ENCODE peak calls at places on chromosomes 2 and 18, in seven cellular contexts. Y is keratinocyte, C is neuronal stem cell, I is esophagus muscularis mucosa, L is lung, Z is upper lobe of left lung, W is neural progenitor cell. D is an unnamed sample.

GRCh38 chr2:154425999-154426398 is 272.5 kb upstream of the KCNJ3 start:
- DNase-seq in Y (no peak), C (no peak), I (no peak), L (no peak), Z (no peak), W (no peak), D (no peak)

GRCh38 chr2:85772019-85772745 is 18.4 kb downstream of the ATOH8 start:
- DNase-seq in Y (peak), C (peak), I (peak), L (peak), Z (peak), W (peak), D (peak)

GRCh38 chr18:10131036-10131774 is 217.4 kb downstream of the VAPA start:
- DNase-seq in Y (no peak), C (no peak), I (no peak), L (no peak), Z (no peak), W (peak), D (no peak)

GRCh38 chr2:33497177-33497787 is 20.8 kb downstream of the RASGRP3 start:
- DNase-seq in Y (no peak), C (no peak), I (no peak), L (no peak), Z (no peak), W (no peak), D (no peak)

GRCh38 chr18:48657446-48658120 is 118.8 kb downstream of the CTIF start:
- DNase-seq in Y (no peak), C (no peak), I (no peak), L (no peak), Z (no peak), W (peak), D (peak)

GRCh38 chr18:68555935-68556334 is 159.0 kb downstream of the TMX3 start:
- DNase-seq in Y (peak), C (no peak), I (no peak), L (no peak), Z (no peak), W (no peak), D (no peak)

GRCh38 chr2:174662459-174662858 is 64.9 kb upstream of the WIPF1 start:
- DNase-seq in Y (no peak), C (no peak), I (no peak), L (no peak), Z (no peak), W (no peak), D (no peak)

GRCh38 chr2:204468689-204469429 is 76.4 kb upstream of the PARD3B start:
- DNase-seq in Y (no peak), C (no peak), I (no peak), L (no peak), Z (no peak), W (no peak), D (no peak)

GRCh38 chr2:173886613-173887012 is 78.6 kb downstream of the SP3 start:
- DNase-seq in Y (no peak), C (no peak), I (no peak), L (no peak), Z (no peak), W (no peak), D (no peak)

GRCh38 chr2:117551858-117552257 is 262.6 kb upstream of the DDX18 start:
- DNase-seq in Y (no peak), C (no peak), I (no peak), L (no peak), Z (no peak), W (no peak), D (no peak)

DNA sequence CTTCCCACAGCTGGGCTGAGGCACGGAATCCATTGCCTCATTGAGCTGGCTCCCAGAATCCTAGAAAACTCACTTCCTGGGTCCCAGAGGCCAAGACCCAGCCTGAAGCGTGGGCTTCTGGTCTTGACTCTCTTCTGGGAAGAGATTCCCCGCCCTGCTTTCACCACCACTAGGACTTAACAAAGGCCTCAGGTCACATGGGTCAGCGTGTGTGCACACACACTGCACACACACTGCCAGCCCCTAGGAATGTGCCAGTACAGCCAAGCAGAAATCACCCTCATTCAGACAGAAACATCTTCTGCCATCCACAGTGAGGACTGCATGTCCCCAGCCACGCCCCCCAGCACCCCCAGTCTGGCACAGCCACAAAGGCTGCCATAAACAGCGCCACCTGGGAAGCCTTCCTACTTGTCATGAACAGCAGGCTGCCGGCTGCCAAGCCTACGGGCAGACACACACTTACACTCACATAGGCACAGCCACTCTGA is 165.7 kb downstream of the TNS1 start:
- DNase-seq in Y (no peak), C (no peak), I (peak), L (peak), Z (peak), W (peak), D (no peak)
- H3K27ac ChIP-seq in Y (no peak), C (peak), I (peak), L (peak), Z (peak), W (no peak), D (peak)

DNA sequence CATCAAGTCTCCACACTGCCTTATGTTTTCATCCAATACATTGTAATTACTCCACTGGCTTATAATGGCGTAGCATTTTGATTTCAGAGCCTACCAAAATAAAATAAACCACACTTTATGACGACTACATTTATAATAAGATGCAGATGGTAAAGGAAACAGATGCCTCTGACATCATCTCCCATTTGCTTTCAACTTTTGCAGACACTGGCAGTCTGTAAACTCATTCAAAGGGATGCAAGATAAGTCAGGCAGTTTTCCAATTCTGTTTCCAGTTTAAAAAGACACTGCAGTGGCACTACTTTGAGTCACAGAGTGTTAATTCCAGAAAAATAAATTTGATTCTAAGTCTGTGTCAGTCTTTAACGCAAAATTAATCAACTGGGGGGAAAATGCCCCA is 6.8 kb downstream of the DSEL start:
- DNase-seq in Y (no peak), C (no peak), I (no peak), L (no peak), Z (no peak), W (no peak), D (no peak)
- H3K27ac ChIP-seq in Y (no peak), C (no peak), I (no peak), L (no peak), Z (no peak), W (no peak), D (peak)

DNA sequence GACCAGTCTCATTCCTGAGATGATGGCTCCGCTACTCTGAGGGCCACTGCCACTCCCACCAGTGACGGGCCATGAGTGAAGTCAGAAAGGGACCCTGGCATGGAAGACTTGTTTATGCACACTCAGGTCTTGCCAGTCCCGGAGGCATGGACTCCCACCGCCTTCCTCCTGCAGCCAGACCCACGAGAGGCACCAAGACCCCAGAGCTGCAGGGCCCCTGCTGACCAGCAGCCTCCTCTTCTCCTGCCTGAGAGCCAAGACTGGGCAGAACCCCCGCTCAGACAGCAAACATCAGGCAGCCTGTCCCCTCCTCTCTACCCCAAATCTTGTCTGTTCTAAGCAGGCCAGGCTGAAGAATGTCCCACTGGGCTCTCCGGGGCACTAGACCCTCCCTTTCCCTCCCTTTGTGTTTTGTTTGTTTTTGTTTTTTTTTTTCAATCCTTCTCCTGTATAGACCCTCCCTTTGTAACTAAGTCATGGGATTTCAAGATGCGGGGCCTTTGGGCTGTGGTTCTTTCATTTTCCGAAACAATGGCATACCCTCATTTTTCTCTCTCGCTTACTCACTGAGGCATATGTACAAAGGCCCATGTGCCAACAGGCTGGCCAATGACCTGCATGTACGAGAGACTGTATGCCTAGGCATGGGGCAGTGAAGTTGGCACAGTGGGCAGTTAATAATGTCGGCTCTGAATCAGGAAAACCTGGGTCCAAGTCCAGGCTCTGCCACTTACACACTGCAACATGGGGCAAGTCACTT is 24.3 kb upstream of the MAPRE3 start:
- DNase-seq in Y (no peak), C (no peak), I (no peak), L (no peak), Z (no peak), W (peak), D (no peak)
- H3K27ac ChIP-seq in Y (no peak), C (no peak), I (no peak), L (no peak), Z (no peak), W (peak), D (peak)

GRCh38 chr18:13443546-13443945 is 225.0 kb downstream of the LDLRAD4 start:
- DNase-seq in Y (no peak), C (no peak), I (no peak), L (no peak), Z (no peak), W (no peak), D (no peak)
- H3K27ac ChIP-seq in Y (no peak), C (no peak), I (no peak), L (no peak), Z (no peak), W (no peak), D (no peak)

GRCh38 chr2:222305510-222306392 is 7.0 kb upstream of the PAX3 start:
- DNase-seq in Y (no peak), C (no peak), I (peak), L (no peak), Z (peak), W (peak), D (no peak)

GRCh38 chr2:222303045-222303827 is 4.4 kb upstream of the PAX3 start:
- DNase-seq in Y (no peak), C (no peak), I (peak), L (no peak), Z (no peak), W (peak), D (no peak)

GRCh38 chr2:222304737-222305509 is 6.1 kb upstream of the PAX3 start:
- DNase-seq in Y (no peak), C (no peak), I (peak), L (no peak), Z (peak), W (peak), D (no peak)

GRCh38 chr2:222302178-222303018 is 3.6 kb upstream of the PAX3 start:
- DNase-seq in Y (no peak), C (no peak), I (peak), L (no peak), Z (peak), W (peak), D (no peak)

GRCh38 chr2:222303828-222304736 is 5.3 kb upstream of the PAX3 start:
- DNase-seq in Y (no peak), C (no peak), I (peak), L (no peak), Z (peak), W (peak), D (no peak)
- H3K27ac ChIP-seq in Y (no peak), C (no peak), I (no peak), L (no peak), Z (no peak), W (no peak), D (no peak)

DNA sequence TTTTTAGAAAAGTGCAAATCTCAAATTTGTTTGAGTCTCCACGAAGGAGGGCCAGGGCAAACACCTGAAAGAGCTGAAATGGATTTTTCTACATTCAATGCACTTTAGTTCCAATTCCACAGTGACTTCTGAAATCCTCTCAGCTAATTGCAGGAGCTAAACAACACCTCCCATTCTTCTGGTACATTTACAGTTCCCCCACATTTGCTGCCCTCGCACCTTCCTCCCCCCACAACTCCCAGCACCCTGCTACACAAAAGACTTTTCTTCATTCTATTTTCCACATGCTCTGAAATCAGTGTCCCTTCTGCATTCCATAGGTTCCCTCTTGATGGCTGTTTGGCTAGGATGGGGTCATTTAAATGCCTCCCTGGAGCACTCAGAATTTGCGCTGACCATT is 5.9 kb upstream of the NPAS2 start:
- DNase-seq in Y (no peak), C (no peak), I (no peak), L (no peak), Z (no peak), W (no peak), D (no peak)
- H3K27ac ChIP-seq in Y (no peak), C (no peak), I (peak), L (peak), Z (no peak), W (no peak), D (peak)

GRCh38 chr18:36327352-36328316 is 30.1 kb downstream of the FHOD3 start:
- DNase-seq in Y (no peak), C (no peak), I (peak), L (no peak), Z (no peak), W (no peak), D (no peak)

GRCh38 chr18:36326771-36327170 is 29.3 kb downstream of the FHOD3 start:
- DNase-seq in Y (no peak), C (no peak), I (no peak), L (no peak), Z (no peak), W (no peak), D (no peak)

GRCh38 chr18:36329684-36330434 is 32.3 kb downstream of the FHOD3 start:
- DNase-seq in Y (no peak), C (no peak), I (peak), L (no peak), Z (no peak), W (no peak), D (no peak)

GRCh38 chr18:36328916-36329315 is 31.4 kb downstream of the FHOD3 start:
- DNase-seq in Y (no peak), C (no peak), I (peak), L (peak), Z (no peak), W (no peak), D (no peak)

GRCh38 chr18:36328385-36328858 is 30.9 kb downstream of the FHOD3 start:
- DNase-seq in Y (no peak), C (no peak), I (peak), L (peak), Z (no peak), W (no peak), D (no peak)
- H3K27ac ChIP-seq in Y (no peak), C (no peak), I (no peak), L (peak), Z (no peak), W (no peak), D (no peak)

GRCh38 chr2:158125756-158126498 is 24.3 kb downstream of the UPP2 start:
- DNase-seq in Y (no peak), C (no peak), I (no peak), L (no peak), Z (no peak), W (no peak), D (no peak)

GRCh38 chr2:158124896-158125295 is 23.2 kb downstream of the UPP2 start:
- DNase-seq in Y (no peak), C (no peak), I (no peak), L (no peak), Z (no peak), W (no peak), D (no peak)

GRCh38 chr2:158121252-158121651 is 19.6 kb downstream of the UPP2 start:
- DNase-seq in Y (no peak), C (no peak), I (no peak), L (no peak), Z (no peak), W (no peak), D (no peak)

GRCh38 chr2:158120102-158120501 is 18.4 kb downstream of the UPP2 start:
- DNase-seq in Y (no peak), C (no peak), I (no peak), L (no peak), Z (no peak), W (no peak), D (no peak)

DNA sequence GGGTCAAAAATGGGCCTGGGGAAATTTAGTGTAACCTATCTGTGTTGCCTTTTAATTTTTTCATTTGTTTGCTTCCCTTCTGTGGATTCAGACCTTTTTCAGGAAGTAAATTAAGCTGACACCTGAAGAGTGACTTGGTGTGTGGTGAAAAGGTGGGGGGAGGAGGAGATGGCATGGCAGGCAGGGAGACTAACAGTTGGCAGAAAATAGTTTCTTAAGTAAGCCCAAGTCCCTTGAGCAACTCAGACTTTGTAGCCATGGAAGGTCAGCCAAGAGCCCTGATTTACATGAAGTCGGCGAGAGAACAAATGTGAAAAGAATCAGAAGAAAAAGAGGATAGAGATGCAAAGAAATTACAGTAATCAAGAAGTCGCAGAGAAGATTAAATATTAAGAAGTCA is 19.0 kb downstream of the UPP2 start:
- DNase-seq in Y (no peak), C (no peak), I (no peak), L (no peak), Z (no peak), W (no peak), D (no peak)
- H3K27ac ChIP-seq in Y (no peak), C (no peak), I (no peak), L (no peak), Z (no peak), W (no peak), D (no peak)

DNA sequence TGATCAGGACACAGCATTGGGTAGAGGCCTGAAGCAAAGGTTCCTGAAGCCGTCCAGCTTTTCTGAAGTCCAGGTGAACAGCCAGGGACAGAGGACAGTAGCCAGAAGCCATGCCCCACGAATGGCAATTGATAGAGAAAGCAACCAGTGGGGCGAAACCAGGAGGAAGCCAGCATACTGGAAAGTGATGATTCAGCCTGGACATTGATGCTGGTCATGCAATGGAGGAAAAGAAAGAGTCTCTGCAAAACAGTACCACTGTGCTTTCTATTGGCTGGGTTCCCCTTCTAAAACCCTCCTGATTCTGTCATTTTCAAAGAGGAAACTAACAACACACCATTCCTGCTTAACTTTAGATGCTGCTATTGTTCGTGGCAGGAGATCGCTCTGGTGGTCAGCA is 221.4 kb upstream of the EPAS1 start:
- DNase-seq in Y (no peak), C (no peak), I (no peak), L (no peak), Z (no peak), W (no peak), D (no peak)
- H3K27ac ChIP-seq in Y (no peak), C (peak), I (peak), L (peak), Z (peak), W (no peak), D (no peak)